ENCODE peak calls at places on chromosome 5, in seven cellular contexts. C, H, L, V, Y, Z and R are unnamed samples.

GRCh38 chr5:56700711-56701110 is 114.6 kb upstream of the MAP3K1 start:
- DNase-seq in Z (no peak), L (no peak), C (no peak), Y (no peak), H (no peak), V (no peak), R (no peak)

GRCh38 chr5:116389601-116390000 is 185.0 kb downstream of the SEMA6A start:
- DNase-seq in C (no peak), Y (no peak), V (no peak), Z (peak; percentile 60), L (no peak), H (no peak), R (no peak)

GRCh38 chr5:32628049-32628803 is 42.9 kb downstream of the SUB1 start:
- DNase-seq in L (no peak), Y (no peak), V (no peak), H (no peak), Z (no peak), C (no peak), R (no peak)

GRCh38 chr5:73152411-73153388 is 20.3 kb upstream of the TMEM174 start:
- DNase-seq in C (no peak), Y (no peak), L (no peak), V (no peak), Z (peak; percentile 34), H (no peak), R (no peak)

GRCh38 chr5:151026674-151027073 is 6.3 kb downstream of the GPX3 start:
- DNase-seq in V (no peak), C (no peak), Y (no peak), Z (no peak), L (no peak), H (no peak), R (no peak)

GRCh38 chr5:142059304-142059940 is 46.6 kb upstream of the GNPDA1 start:
- DNase-seq in Y (no peak), C (peak; percentile 23), H (no peak), Z (no peak), L (no peak), V (peak; percentile 43), R (no peak)

GRCh38 chr5:3883014-3883413 is 287.4 kb downstream of the IRX1 start:
- DNase-seq in H (no peak), Z (no peak), C (no peak), Y (no peak), V (no peak), L (no peak), R (no peak)

GRCh38 chr5:96079075-96079474 is 117.4 kb upstream of the ELL2 start:
- DNase-seq in C (no peak), Z (peak; percentile 95), L (no peak), V (no peak), Y (no peak), H (peak; percentile 95), R (peak; percentile 91)

GRCh38 chr5:35317586-35317985 is 87.3 kb upstream of the PRLR start:
- DNase-seq in H (no peak), Z (no peak), V (no peak), C (no peak), L (no peak), Y (no peak), R (no peak)